ENCODE peak calls at places on chromosome 15, in four cellular contexts. R, B, O and T are unnamed samples.
A peak's percentile ranks its signal among the peaks of the same experiment; 100 is the strongest.

GRCh38 chr15:66498501-66499386 is 1.2 kb upstream of the SNAPC5 start:
- DNase-seq in R (no peak), O (no peak), B (no peak), T (no peak)

GRCh38 chr15:43111354-43111753 is 5.5 kb upstream of the UBR1 start:
- DNase-seq in B (no peak), O (no peak), R (no peak), T (no peak)

GRCh38 chr15:88202231-88202630 is 54.3 kb downstream of the NTRK3 start:
- DNase-seq in B (no peak), O (no peak), R (no peak), T (no peak)

GRCh38 chr15:41790756-41791546 is 16.7 kb downstream of the MAPKBP1 start:
- DNase-seq in O (no peak), R (no peak), B (no peak), T (peak; percentile 56)

GRCh38 chr15:56737791-56738190 is 4.5 kb upstream of the ZNF280D start:
- DNase-seq in R (no peak), B (no peak), O (no peak), T (no peak)

GRCh38 chr15:70703483-70703882 is 59.9 kb downstream of the UACA start:
- DNase-seq in B (no peak), O (no peak), R (no peak), T (no peak)

GRCh38 chr15:50562735-50563640 is 16.5 kb upstream of the USP50 start:
- DNase-seq in O (no peak), B (peak; percentile 8), R (no peak), T (peak; percentile 18)

GRCh38 chr15:81254277-81255265 is 57.9 kb downstream of the IL16 start:
- DNase-seq in B (no peak), O (no peak), R (no peak), T (no peak)

GRCh38 chr15:83602021-83602420 is 51.9 kb upstream of the ADAMTSL3 start:
- DNase-seq in O (no peak), B (no peak), R (no peak), T (no peak)

GRCh38 chr15:80452166-80452565 is 48.0 kb downstream of the ARNT2 start:
- DNase-seq in R (no peak), O (no peak), B (no peak), T (no peak)

GRCh38 chr15:28942521-28943035 is 56.8 kb downstream of the APBA2 start:
- DNase-seq in R (peak; percentile 4), B (no peak), O (peak; percentile 12), T (no peak)

GRCh38 chr15:43915820-43916660 is 89.2 kb downstream of the WDR76 start:
- DNase-seq in B (no peak), R (no peak), O (peak; percentile 33), T (peak; percentile 70)

GRCh38 chr15:41104234-41104633 is 11.8 kb downstream of the INO80 start:
- DNase-seq in O (no peak), B (no peak), R (no peak), T (no peak)

GRCh38 chr15:36622247-36622795 is 42.9 kb downstream of the CDIN1 start:
- DNase-seq in O (no peak), B (no peak), R (no peak), T (no peak)

GRCh38 chr15:71611721-71612016 is 198.7 kb upstream of the NR2E3 start:
- DNase-seq in B (no peak), R (no peak), O (no peak), T (no peak)

GRCh38 chr15:61339526-61339925 is 110.4 kb upstream of the RORA start:
- DNase-seq in O (no peak), R (no peak), B (no peak), T (no peak)

GRCh38 chr15:62775932-62776331 is 266.6 kb upstream of the TPM1 start:
- DNase-seq in O (no peak), B (no peak), R (no peak), T (no peak)

GRCh38 chr15:84631706-84632272 is 22.3 kb downstream of the WDR73 start:
- DNase-seq in B (no peak), O (no peak), R (no peak), T (no peak)

GRCh38 chr15:100106732-100107131 is 235.0 kb downstream of the ADAMTS17 start:
- DNase-seq in O (no peak), R (no peak), B (no peak), T (no peak)

GRCh38 chr15:44096596-44096995 is 98.5 kb downstream of the FRMD5 start:
- DNase-seq in O (no peak), B (no peak), R (no peak), T (no peak)

GRCh38 chr15:81098884-81099601 is 35.0 kb upstream of the CFAP161 start:
- DNase-seq in B (no peak), R (no peak), O (peak; percentile 28), T (peak; percentile 26)

GRCh38 chr15:41827290-41827879 is 507 bp upstream of the JMJD7 start:
- DNase-seq in B (no peak), O (no peak), R (no peak), T (peak; percentile 57)

DNA sequence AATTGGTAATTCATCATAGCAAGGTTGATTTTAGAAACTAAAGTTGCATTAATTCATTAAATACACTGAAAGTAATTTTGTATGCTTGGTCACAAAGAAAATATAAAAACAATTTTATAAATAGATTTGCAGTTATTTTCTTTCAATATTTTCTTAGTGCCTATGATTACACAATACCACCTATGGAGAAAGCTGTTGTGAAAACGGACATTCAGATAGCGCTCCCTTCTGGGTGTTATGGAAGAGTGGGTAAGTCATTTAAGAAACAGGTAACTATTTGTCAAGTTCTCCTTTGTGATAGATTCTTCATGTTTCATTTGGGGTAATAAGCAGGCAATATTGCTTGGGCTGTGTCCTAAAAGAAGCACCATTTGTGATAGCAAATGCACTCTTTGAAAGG is 3.0 kb downstream of the DUT start:
- DNase-seq in O (no peak), B (no peak), R (no peak), T (no peak)
- H3K4me3 ChIP-seq in O (no peak overlapping the region), B (no peak overlapping the region), R (no peak overlapping the region), T (no peak overlapping the region)

DNA sequence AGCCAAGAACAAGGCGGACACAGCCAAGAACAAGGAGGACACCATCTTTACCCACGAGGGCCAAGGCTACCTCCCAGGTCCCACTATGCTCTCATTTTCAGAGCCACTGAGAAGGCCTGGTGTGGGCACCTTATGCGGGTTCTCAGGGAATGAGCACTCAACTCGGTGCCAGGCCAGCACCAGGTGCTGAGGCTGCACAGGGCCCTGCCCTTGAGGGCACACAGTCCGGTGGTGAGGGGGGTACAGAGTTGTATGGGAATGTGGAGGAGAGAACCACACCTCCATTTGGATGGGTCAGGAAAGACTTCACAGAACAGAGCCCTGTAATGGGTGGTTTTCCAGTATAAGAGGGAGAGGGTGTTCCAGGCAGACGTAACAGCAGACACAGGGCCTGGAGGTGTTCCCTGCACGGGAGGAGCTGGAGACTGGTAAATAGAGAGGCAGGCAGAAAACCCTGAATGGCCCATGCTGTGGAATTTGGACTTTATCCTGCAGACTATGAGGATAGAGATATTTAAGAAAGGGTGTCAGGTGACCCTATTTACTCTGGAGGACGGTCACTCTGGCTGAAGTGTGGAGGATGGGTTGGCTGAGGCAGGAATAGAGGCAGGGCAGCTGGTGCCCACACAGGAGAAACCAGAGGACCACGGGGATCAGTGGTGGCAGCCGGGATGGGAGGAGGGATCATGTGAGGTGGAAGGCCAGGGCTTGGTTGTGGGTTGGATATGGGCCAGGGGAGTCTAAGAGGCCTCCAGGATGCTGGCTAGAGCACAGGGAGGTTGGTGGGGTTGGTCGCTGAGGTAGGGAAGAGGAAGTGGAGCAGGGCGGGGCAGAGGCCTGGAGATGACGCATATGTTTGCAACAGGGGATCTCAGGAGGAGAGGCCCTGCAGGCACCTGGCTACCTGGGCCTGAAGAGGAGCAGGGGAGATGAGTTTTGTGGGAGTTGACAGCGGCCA is 34.6 kb downstream of the CRABP1 start:
- DNase-seq in B (no peak), O (no peak), R (no peak), T (no peak)
- H3K4me3 ChIP-seq in B (no peak overlapping the region), O (no peak overlapping the region), R (no peak overlapping the region), T (no peak overlapping the region)

GRCh38 chr15:25893621-25894020 is 30.5 kb upstream of the ATP10A start:
- DNase-seq in B (no peak), R (no peak), O (no peak), T (no peak)
- H3K4me3 ChIP-seq in B (no peak overlapping the region), R (no peak overlapping the region), O (no peak overlapping the region), T (no peak overlapping the region)

DNA sequence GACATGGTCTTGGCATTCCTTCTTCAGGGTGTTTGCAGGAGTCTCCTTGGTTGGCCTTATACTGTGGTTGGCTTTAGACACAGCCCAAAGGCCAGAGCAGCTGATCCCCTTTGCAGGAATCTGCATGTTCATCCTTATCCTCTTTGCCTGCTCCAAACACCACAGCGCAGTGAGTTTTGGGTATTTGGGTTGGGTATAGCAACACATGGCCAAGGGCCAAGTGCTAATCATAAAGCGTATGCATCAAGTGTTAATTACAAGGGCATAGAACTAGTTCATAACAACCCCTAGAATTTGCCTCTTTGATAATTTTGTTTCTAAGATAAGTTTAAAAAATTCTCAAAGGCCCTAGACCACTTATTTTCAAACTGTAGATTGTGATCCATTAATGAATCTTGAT is 11.8 kb downstream of the SLC28A2 start:
- DNase-seq in B (no peak), O (no peak), R (no peak), T (no peak)
- H3K4me3 ChIP-seq in B (no peak overlapping the region), O (no peak overlapping the region), R (no peak overlapping the region), T (no peak overlapping the region)

DNA sequence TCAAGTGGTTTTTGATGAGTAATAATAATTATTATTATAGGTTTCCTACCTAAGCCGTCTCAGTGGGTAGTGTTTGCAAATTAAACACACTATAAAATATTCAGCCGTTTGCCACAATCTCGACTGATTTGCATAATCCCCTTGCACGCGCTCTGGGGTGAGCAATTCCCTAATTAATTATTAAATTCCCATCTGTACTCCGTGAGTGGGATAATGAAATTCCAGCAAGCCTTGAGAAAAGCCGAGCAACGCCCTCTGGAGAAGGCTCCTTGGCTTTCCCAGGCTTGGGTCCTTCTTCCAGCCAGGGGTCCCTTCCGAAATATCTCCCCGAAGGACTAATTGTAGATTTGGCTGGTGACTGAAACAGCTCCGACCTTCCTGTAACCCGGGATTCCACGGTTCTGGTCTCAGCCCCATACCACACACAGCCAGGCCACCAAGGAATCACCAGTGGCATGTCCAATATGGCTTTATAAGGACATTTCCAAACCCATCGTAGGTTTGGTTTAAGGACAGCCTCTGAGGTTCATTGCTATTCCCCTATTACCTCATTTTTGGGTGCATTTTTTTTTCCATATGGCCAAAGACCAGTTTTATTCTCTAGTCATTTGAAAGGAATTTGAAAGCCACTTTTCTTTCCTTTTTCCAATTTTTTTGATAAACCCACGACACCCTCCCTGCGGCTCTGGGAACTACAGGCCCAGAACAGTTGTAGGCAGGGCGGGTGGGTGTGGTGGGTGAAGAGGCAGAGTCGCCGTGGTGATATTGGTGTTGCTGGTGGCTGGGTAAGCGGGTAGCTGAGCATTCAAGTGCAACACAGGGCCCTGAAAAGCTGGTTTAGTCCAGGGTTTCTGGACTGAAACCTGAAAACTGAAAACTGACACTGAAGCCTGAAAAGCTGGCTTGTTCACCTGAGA is 33.2 kb upstream of the RGMA start:
- DNase-seq in R (no peak), O (peak; percentile 23), B (no peak), T (peak; percentile 74)
- H3K4me3 ChIP-seq in R (no peak overlapping the region), O (no peak overlapping the region), B (no peak overlapping the region), T (no peak overlapping the region)

GRCh38 chr15:64067564-64068030 is 21.3 kb upstream of the DAPK2 start:
- DNase-seq in B (no peak), R (peak; percentile 80), O (peak; percentile 59), T (peak; percentile 66)
- H3K4me3 ChIP-seq in B (no peak overlapping the region), R (no peak overlapping the region), O (no peak overlapping the region), T (no peak overlapping the region)

GRCh38 chr15:31259562-31260252 is 66.9 kb upstream of the KLF13 start:
- DNase-seq in O (no peak), B (no peak), R (no peak), T (no peak)
- H3K4me3 ChIP-seq in O (no peak overlapping the region), B (no peak overlapping the region), R (no peak overlapping the region), T (no peak overlapping the region)